ENCODE peak calls at places on chromosomes 12 and 14, in nine cellular contexts. E is activated CD4-positive, alpha-beta memory T cell treated with anti-CD3 and anti-CD28 coated beads for 36 hours; K is iPS-NIHi11; M is activated T-helper 1 cell treated with anti-CD3 and anti-CD28 coated beads, Interleukin-12 subunit alpha, Interleukin-12 subunit beta, Interleukin-2, Interleukin-4 antibody, amounts not matched to agents 30 ng/mL and 10 ng/mL and 1 ng/mL, durations not matched to agents 14 hours and 24 hours and 36 hours; Y is HS-27A; V is IMR-90; C is head of caudate nucleus; D is mucosa of gallbladder; U is amniotic stem cell. H is an unnamed sample.

GRCh38 chr12:28610401-28611114 is 420.3 kb downstream of the CCDC91 start:
- DNase-seq in E (no peak), Y (no peak), K (no peak), D (no peak), M (no peak), C (no peak), V (no peak), U (no peak), H (peak)

GRCh38 chr12:76588881-76589565 is 29.5 kb upstream of the OSBPL8 start:
- DNase-seq in E (no peak), M (no peak), C (no peak), D (no peak), U (no peak), Y (no peak), K (no peak), V (peak), H (peak)

GRCh38 chr14:64705406-64706118 is 1.3 kb downstream of the PLEKHG3 start:
- DNase-seq in C (peak), Y (no peak), M (no peak), U (no peak), K (no peak), E (peak), V (no peak), D (no peak), H (no peak)

GRCh38 chr14:64542839-64543207 is 2.3 kb downstream of the HSPA2 start:
- DNase-seq in K (no peak), V (no peak), C (no peak), E (no peak), M (no peak), U (no peak), Y (no peak), D (no peak), H (no peak)

GRCh38 chr14:64673748-64674147 is 30.5 kb upstream of the PLEKHG3 start:
- DNase-seq in M (peak), Y (no peak), K (no peak), V (no peak), D (no peak), E (peak), U (no peak), C (no peak), H (no peak)

GRCh38 chr12:52903285-52903854 is 1.5 kb downstream of the KRT8 start:
- DNase-seq in V (peak), D (peak), C (peak), K (peak), E (peak), Y (no peak), M (peak), U (no peak), H (peak)

GRCh38 chr12:131986847-131987398 is 37.2 kb downstream of the EP400 start:
- DNase-seq in Y (no peak), U (no peak), C (no peak), M (no peak), D (no peak), V (no peak), K (peak), E (no peak), H (no peak)

GRCh38 chr12:123057505-123058265 is 77.2 kb downstream of the ARL6IP4 start:
- DNase-seq in C (no peak), M (no peak), Y (no peak), U (no peak), E (no peak), K (no peak), D (no peak), V (no peak), H (no peak)

GRCh38 chr14:99327458-99328250 is 55.7 kb upstream of the BCL11B start:
- DNase-seq in Y (no peak), D (no peak), E (no peak), M (no peak), V (no peak), K (peak), U (no peak), C (no peak), H (no peak)

GRCh38 chr14:85084344-85084743 is 445.6 kb upstream of the FLRT2 start:
- DNase-seq in M (no peak), V (no peak), E (no peak), K (no peak), C (no peak), D (no peak), U (no peak), Y (no peak), H (no peak)

GRCh38 chr12:124693356-124693755 is 125.9 kb upstream of the NCOR2 start:
- DNase-seq in K (no peak), V (no peak), E (no peak), Y (no peak), M (no peak), C (no peak), D (no peak), U (no peak), H (no peak)

GRCh38 chr12:55743967-55744931 is 1.3 kb downstream of the GDF11 start:
- DNase-seq in V (no peak), U (no peak), C (peak), M (no peak), D (no peak), E (no peak), K (no peak), Y (no peak), H (no peak)

GRCh38 chr14:55123101-55123500 is 6.0 kb upstream of the LGALS3 start:
- DNase-seq in U (peak), Y (no peak), C (peak), D (no peak), K (no peak), E (no peak), V (peak), M (no peak), H (peak)

GRCh38 chr12:59452259-59452658 is 143.6 kb upstream of the SLC16A7 start:
- DNase-seq in C (no peak), U (no peak), K (no peak), V (peak), Y (peak), E (no peak), M (no peak), D (peak), H (peak)

GRCh38 chr12:34392741-34393085 is 370.4 kb downstream of the ALG10 start:
- DNase-seq in U (no peak), K (no peak), C (no peak), E (no peak), V (no peak), Y (no peak), D (no peak), M (no peak), H (no peak)

GRCh38 chr12:25592725-25593495 is 39.8 kb upstream of the LMNTD1 start:
- DNase-seq in Y (no peak), U (no peak), D (no peak), K (no peak), M (no peak), C (no peak), E (no peak), V (no peak), H (no peak)

GRCh38 chr12:122395319-122395718 is 27.1 kb downstream of the CLIP1 start:
- DNase-seq in M (no peak), Y (no peak), E (no peak), C (no peak), V (peak), U (peak), K (no peak), D (no peak), H (peak)

GRCh38 chr12:644818-645552 is 18.3 kb downstream of the NINJ2 start:
- DNase-seq in U (no peak), C (no peak), Y (no peak), D (no peak), K (no peak), M (no peak), E (no peak), V (no peak), H (no peak)

GRCh38 chr12:119328111-119328510 is 6.4 kb upstream of the CCDC60 start:
- DNase-seq in K (peak), E (no peak), M (no peak), Y (no peak), V (no peak), C (no peak), U (no peak), D (no peak), H (no peak)

H was measured in brain microvascular endothelial cell.